ENCODE peak calls at places on chromosomes 6 and 20, in six cellular contexts. M is progenitor cell of endocrine pancreas, Q is amniotic stem cell, O is substantia nigra, H is GM06990, R is activated T-helper 1 cell treated with Interleukin-2 at 50 U/mL for 16 hours. I is an unnamed sample.
A peak's percentile ranks its signal among the peaks of the same experiment; 100 is the strongest.

GRCh38 chr20:62769346-62770071 is 26.8 kb upstream of the MRGBP start:
- DNase-seq in M (no peak), Q (no peak), O (no peak), H (no peak), R (no peak), I (no peak)

GRCh38 chr6:81381382-81381916 is 371.0 kb downstream of the TENT5A start:
- DNase-seq in M (no peak), Q (no peak), O (no peak), H (no peak), R (no peak), I (no peak)

GRCh38 chr6:31143148-31143547 is 4.3 kb upstream of the PSORS1C2 start:
- DNase-seq in M (no peak), Q (peak; percentile 56), O (no peak), H (no peak), R (no peak), I (no peak)

GRCh38 chr6:139742671-139743070 is 368.2 kb upstream of the CITED2 start:
- DNase-seq in M (no peak), Q (no peak), O (no peak), H (no peak), R (no peak), I (no peak)

GRCh38 chr6:35052694-35053565 is 88.2 kb downstream of the TCP11 start:
- DNase-seq in M (no peak), Q (no peak), O (no peak), H (no peak), R (no peak), I (no peak)

GRCh38 chr6:151257984-151258445 is 18.2 kb downstream of the AKAP12 start:
- DNase-seq in M (no peak), Q (peak; percentile 22), O (no peak), H (no peak), R (no peak), I (no peak)

GRCh38 chr6:151101811-151102694 is 137.7 kb upstream of the AKAP12 start:
- DNase-seq in M (no peak), Q (no peak), O (no peak), H (no peak), R (no peak), I (no peak)

GRCh38 chr6:24494726-24495515 is at the start of gene ALDH5A1:
- DNase-seq in M (peak; percentile 58), Q (peak; percentile 38), O (peak; percentile 8), H (peak; percentile 86), R (peak; percentile 72), I (peak; percentile 87)

GRCh38 chr20:57993738-57994431 is 234.6 kb downstream of the ANKRD60 start:
- DNase-seq in M (no peak), Q (no peak), O (no peak), H (no peak), R (no peak), I (no peak)

GRCh38 chr6:103081126-103081525 is 1687.6 kb downstream of the GRIK2 start:
- DNase-seq in M (no peak), Q (no peak), O (no peak), H (no peak), R (no peak), I (no peak)

GRCh38 chr6:132483779-132484679 is 28.9 kb downstream of the STX7 start:
- DNase-seq in M (peak; percentile 16), Q (peak; percentile 44), O (no peak), H (no peak), R (no peak), I (no peak)